ENCODE peak calls at places on chromosomes 5 and 9, in four cellular contexts. M is PC-3, Q is progenitor cell of endocrine pancreas, E is upper lobe of right lung. A is an unnamed sample.

GRCh38 chr5:174412941-174413340 is 311.4 kb upstream of the MSX2 start:
- DNase-seq in M (no peak), E (no peak), Q (no peak), A (no peak)

GRCh38 chr5:179793470-179794139 is at the start of gene LTC4S:
- DNase-seq in E (peak), Q (no peak), M (no peak), A (no peak)

GRCh38 chr9:34463098-34463900 is 4.7 kb downstream of the DNAI1 start:
- DNase-seq in E (no peak), M (peak), Q (no peak), A (no peak)

GRCh38 chr5:18179579-18179978 is 545.3 kb downstream of the TAF11L14 start:
- DNase-seq in M (no peak), E (no peak), Q (no peak), A (no peak)

GRCh38 chr5:72338810-72339209 is 18.6 kb downstream of the PTCD2 start:
- DNase-seq in Q (no peak), M (no peak), E (no peak), A (no peak)

GRCh38 chr5:131677115-131677514 is 42.1 kb upstream of the RAPGEF6 start:
- DNase-seq in M (no peak), E (no peak), Q (no peak), A (no peak)

GRCh38 chr9:132059351-132059750 is 20.3 kb downstream of the MED27 start:
- DNase-seq in E (no peak), Q (no peak), M (no peak), A (no peak)

GRCh38 chr5:60576425-60576824 is 123.5 kb downstream of the DEPDC1B start:
- DNase-seq in E (no peak), M (no peak), Q (no peak), A (no peak)

GRCh38 chr5:87300744-87301143 is 33.1 kb downstream of the RASA1 start:
- DNase-seq in E (no peak), M (peak), Q (no peak), A (no peak)

GRCh38 chr9:122897969-122898368 is 7.2 kb downstream of the RC3H2 start:
- DNase-seq in M (peak), E (no peak), Q (no peak), A (no peak)

GRCh38 chr9:114733814-114734213 is 51.8 kb upstream of the TEX48 start:
- DNase-seq in M (peak), E (no peak), Q (no peak), A (no peak)

GRCh38 chr5:65672787-65673186 is 48.0 kb downstream of the SHLD3 start:
- DNase-seq in Q (no peak), E (no peak), M (peak), A (no peak)

GRCh38 chr5:72723584-72723983 is 92.9 kb upstream of the TNPO1 start:
- DNase-seq in Q (no peak), M (peak), E (no peak), A (no peak)

GRCh38 chr5:126460977-126461376 is 37.8 kb downstream of the GRAMD2B start:
- DNase-seq in M (no peak), E (no peak), Q (no peak), A (no peak)

GRCh38 chr5:112886975-112887374 is 25.9 kb downstream of the SRP19 start:
- DNase-seq in E (no peak), Q (no peak), M (no peak), A (no peak)

GRCh38 chr9:37941253-37941652 is 37.3 kb upstream of the SLC25A51 start:
- DNase-seq in E (no peak), Q (no peak), M (no peak), A (no peak)

GRCh38 chr9:125564641-125565040 is 142.4 kb downstream of the MAPKAP1 start:
- DNase-seq in E (no peak), M (no peak), Q (no peak), A (no peak)

GRCh38 chr5:108079754-108080153 is 302.1 kb downstream of the FBXL17 start:
- DNase-seq in E (no peak), M (peak), Q (no peak), A (no peak)

GRCh38 chr9:104992696-104993095 is 64.7 kb upstream of the ABCA1 start:
- DNase-seq in Q (no peak), M (no peak), E (no peak), A (no peak)

GRCh38 chr5:125257057-125257970 is 510.9 kb upstream of the ZNF608 start:
- DNase-seq in Q (no peak), M (no peak), E (no peak), A (no peak)

GRCh38 chr5:67211926-67212325 is 15.3 kb upstream of the CD180 start:
- DNase-seq in M (peak), Q (no peak), E (no peak), A (peak)

GRCh38 chr5:173785421-173785820 is 102.7 kb upstream of the CPEB4 start:
- DNase-seq in M (no peak), E (no peak), Q (no peak), A (no peak)

GRCh38 chr5:103638979-103639378 is 76.4 kb upstream of the NUDT12 start:
- DNase-seq in Q (no peak), E (no peak), M (no peak), A (no peak)

GRCh38 chr5:61575103-61575502 is 243.0 kb downstream of the ZSWIM6 start:
- DNase-seq in M (peak), E (no peak), Q (no peak), A (no peak)

GRCh38 chr9:127388037-127388855 is 8.7 kb upstream of the SLC2A8 start:
- DNase-seq in M (peak), E (peak), Q (no peak), A (no peak)

GRCh38 chr9:15824310-15824709 is 271.5 kb downstream of the CCDC171 start:
- DNase-seq in Q (no peak), M (peak), E (no peak), A (no peak)
- TF ChIP-seq CTCF in Q (peak), M (no peak), E (no peak), A (no peak)

DNA sequence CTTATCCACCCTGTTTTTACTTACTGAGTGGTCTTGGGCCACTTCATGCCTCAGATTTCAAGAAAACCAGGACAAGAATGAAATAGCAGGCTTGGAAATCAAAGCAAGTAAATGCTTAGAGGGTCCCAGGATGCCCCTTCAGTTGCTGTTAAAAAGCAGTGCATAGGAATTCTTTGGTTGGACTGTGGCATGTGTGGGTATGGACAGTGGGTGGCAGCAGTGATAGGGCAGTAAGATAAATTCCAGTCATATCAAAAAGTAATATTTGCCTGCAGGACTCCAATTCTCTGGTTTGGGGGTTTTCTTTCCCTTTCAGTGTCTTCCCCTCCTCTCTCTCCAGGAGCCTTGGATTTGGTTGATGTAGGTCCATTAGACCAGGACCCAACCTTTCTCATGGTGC is 306.7 kb upstream of the CLINT1 start:
- DNase-seq in Q (no peak), M (no peak), E (no peak), A (no peak)
- TF ChIP-seq CTCF in Q (no peak), M (peak), E (no peak), A (peak)

GRCh38 chr5:171861383-171861782 is 75.8 kb downstream of the SMIM23 start:
- DNase-seq in Q (no peak), E (no peak), M (no peak), A (no peak)

GRCh38 chr5:171855798-171856772 is 70.5 kb downstream of the SMIM23 start:
- DNase-seq in M (no peak), Q (no peak), E (no peak), A (peak)

GRCh38 chr5:171855265-171855664 is 69.6 kb downstream of the SMIM23 start:
- DNase-seq in M (no peak), E (no peak), Q (no peak), A (no peak)

GRCh38 chr5:171857537-171857936 is 71.9 kb downstream of the SMIM23 start:
- DNase-seq in Q (no peak), M (no peak), E (no peak), A (peak)

DNA sequence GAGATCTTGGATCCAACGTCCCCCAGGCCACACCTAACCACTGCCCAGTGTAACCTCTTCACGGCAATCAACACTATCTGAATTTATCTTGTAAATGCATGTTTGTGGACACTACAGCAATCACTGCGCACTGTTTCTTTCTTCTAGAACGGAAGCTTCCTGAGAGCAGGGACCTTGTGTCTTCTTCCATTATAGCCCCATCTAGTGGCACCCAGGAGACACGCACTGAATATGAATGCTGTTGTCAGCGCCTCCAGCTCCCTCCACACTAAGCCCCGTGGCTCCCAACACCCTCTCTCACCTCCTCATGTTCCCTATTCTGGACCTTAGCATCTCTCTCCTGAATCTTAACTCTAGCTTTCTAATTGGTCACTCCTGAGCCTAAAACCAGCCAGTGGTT is 72.7 kb downstream of the SMIM23 start:
- DNase-seq in Q (no peak), M (peak), E (no peak), A (no peak)
- TF ChIP-seq CTCF in Q (peak), M (peak), E (peak), A (peak)

DNA sequence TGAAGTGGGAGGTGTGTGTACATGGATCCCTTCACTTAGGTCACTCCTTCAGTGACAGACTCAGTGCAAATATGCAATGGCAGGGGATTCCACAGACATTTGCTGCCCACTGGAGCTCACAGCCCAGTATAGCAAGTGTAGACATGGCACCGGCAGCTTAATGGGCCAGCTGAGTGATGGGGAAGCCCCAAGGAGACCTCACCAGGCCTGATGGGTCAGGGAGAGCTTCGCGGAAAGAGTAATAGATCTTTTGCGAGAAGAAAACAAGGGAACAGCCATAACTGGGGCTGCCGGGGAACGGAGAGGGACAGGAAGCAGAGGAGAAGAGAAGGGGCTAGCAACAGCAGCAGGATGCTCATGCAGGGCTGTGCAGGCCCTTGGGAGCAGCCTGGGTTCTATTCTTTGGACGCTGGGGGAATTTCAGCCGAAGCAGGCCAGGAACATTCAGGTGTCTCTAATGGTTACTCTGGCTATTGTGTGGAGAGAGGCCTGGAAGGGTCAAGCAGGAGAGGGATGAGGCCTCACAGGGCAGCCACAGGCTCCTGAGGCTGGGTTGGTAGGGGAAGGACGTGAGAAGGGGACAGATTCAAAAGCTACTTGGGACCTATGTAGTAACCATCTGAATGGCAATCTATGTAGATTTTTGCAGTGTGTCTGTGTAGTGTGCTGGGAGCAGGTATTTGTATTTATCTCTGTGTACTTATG is 27.0 kb downstream of the TCF7 start:
- DNase-seq in Q (no peak), M (peak), E (peak), A (peak)
- TF ChIP-seq CTCF in Q (no peak), M (no peak), E (no peak), A (no peak)

GRCh38 chr5:93578813-93579560 is 2.0 kb downstream of the NR2F1-AS1 start:
- DNase-seq in Q (no peak), M (peak), E (no peak), A (peak)
- TF ChIP-seq CTCF in Q (peak), M (no peak), E (no peak), A (peak)

A was measured in osteocyte.